ENCODE peak calls at places on chromosomes 12 and 14, in six cellular contexts. M, Y, L, P, N and F are unnamed samples.

GRCh38 chr14:70416322-70416716 is 571 bp downstream of the SYNJ2BP start:
- DNase-seq in M (no peak), P (peak; percentile 4), L (no peak), Y (no peak), N (no peak), F (no peak)

GRCh38 chr14:58077621-58078020 is 74.4 kb downstream of the ARMH4 start:
- DNase-seq in N (no peak), M (no peak), P (no peak), Y (no peak), L (no peak), F (no peak)

GRCh38 chr12:8847435-8847834 is 25.0 kb downstream of the A2ML1 start:
- DNase-seq in M (no peak), P (no peak), N (no peak), L (no peak), Y (no peak), F (no peak)

GRCh38 chr12:116687888-116688287 is 50.0 kb downstream of the SPRING1 start:
- DNase-seq in Y (peak; percentile 33), M (no peak), L (peak; percentile 46), N (no peak), P (peak; percentile 93), F (no peak)

GRCh38 chr12:123396543-123396942 is 12.6 kb downstream of the KMT5A start:
- DNase-seq in M (no peak), N (no peak), Y (no peak), P (no peak), L (no peak), F (no peak)

GRCh38 chr12:46660276-46660675 is 165.5 kb downstream of the SLC38A4 start:
- DNase-seq in M (no peak), L (no peak), N (no peak), P (peak; percentile 25), Y (no peak), F (no peak)

GRCh38 chr14:34568803-34569202 is 29.3 kb upstream of the EAPP start:
- DNase-seq in L (no peak), Y (no peak), P (no peak), M (no peak), N (peak; percentile 37), F (no peak)

GRCh38 chr14:75126679-75127473 is at the start of gene NEK9:
- DNase-seq in L (peak; percentile 92), Y (peak; percentile 90), P (peak; percentile 93), N (peak; percentile 95), M (peak; percentile 84), F (peak; percentile 87)

GRCh38 chr14:101102875-101103274 is 199.4 kb upstream of the RTL1 start:
- DNase-seq in L (no peak), M (peak; percentile 6), N (peak; percentile 9), Y (no peak), P (no peak), F (peak; percentile 2)

GRCh38 chr14:90576581-90576980 is 179.8 kb downstream of the CALM1 start:
- DNase-seq in Y (no peak), N (no peak), P (no peak), M (no peak), L (no peak), F (no peak)

GRCh38 chr12:54053625-54054441 is at the start of gene HOXC4:
- DNase-seq in P (no peak), N (peak; percentile 69), Y (no peak), M (no peak), L (peak; percentile 82), F (no peak)

GRCh38 chr12:30794591-30795409 is 40.0 kb upstream of the CAPRIN2 start:
- DNase-seq in P (peak; percentile 95), N (no peak), Y (no peak), M (no peak), L (peak; percentile 86), F (no peak)

GRCh38 chr12:45130881-45131281 is 80.0 kb upstream of the DBX2 start:
- DNase-seq in M (peak; percentile 46), P (peak; percentile 82), N (peak; percentile 48), Y (no peak), L (peak; percentile 28), F (no peak)

GRCh38 chr14:64060648-64061096 is 207.9 kb downstream of the SYNE2 start:
- DNase-seq in L (peak; percentile 23), M (no peak), Y (no peak), N (peak; percentile 50), P (peak; percentile 44), F (peak; percentile 24)

GRCh38 chr12:52391618-52392002 is 6.2 kb upstream of the KRT84 start:
- DNase-seq in L (no peak), P (no peak), N (no peak), Y (no peak), M (peak; percentile 35), F (no peak)

GRCh38 chr12:52387859-52388258 is 2.4 kb upstream of the KRT84 start:
- DNase-seq in L (no peak), M (peak; percentile 69), Y (no peak), N (no peak), P (no peak), F (no peak)

GRCh38 chr12:52389313-52390207 is 4.1 kb upstream of the KRT84 start:
- DNase-seq in Y (no peak), M (peak; percentile 70), N (no peak), P (no peak), L (no peak), F (no peak)

GRCh38 chr12:52392465-52393007 is 7.1 kb upstream of the KRT84 start:
- DNase-seq in P (no peak), M (no peak), N (no peak), Y (no peak), L (no peak), F (no peak)

DNA sequence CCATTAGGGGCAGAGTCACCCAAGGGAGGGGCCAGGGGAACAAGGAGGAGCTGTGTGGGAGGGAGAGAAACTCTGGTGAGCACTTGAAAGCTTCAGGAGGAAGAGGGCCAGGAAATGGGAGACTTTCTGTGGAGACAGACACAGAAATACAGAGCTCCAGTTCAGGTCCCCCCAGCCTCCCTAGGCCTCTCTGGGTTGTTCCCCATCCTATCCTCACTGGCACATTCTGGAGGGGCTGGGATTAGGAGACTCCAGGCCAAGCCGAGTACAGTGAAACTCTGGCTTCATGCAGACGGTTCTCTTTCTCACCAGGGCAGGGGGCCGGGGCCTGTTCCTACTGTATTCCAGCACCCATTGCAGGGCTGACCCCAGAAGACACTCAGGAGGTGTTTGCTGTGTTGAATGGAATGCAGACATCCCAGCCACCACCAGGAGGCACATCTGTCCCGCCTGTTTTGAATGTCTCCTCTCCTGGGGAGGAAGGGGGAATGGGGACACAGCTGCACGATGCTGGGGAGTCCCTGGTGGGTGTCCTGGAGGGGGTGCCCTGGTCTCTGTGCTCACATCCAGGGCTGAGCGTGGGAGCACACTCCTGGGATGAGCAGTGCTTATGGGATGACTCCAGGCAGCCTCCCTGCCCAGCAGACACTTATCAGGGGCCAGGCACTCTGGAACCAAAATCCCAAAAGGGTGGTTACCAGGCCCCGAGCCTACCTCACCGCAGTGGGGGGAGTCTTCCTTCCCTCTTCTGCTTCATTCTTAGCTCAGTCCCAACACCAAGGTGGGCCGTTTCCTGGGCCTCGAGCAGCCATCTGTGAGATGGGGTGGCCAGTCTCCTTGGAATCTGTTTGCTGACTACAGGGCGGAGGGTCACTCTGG is 5.5 kb upstream of the KRT84 start:
- DNase-seq in M (peak; percentile 35), L (peak; percentile 62), P (peak; percentile 28), N (no peak), Y (no peak), F (no peak)
- TF ChIP-seq CTCF in M (peak; percentile 67), L (peak; percentile 61), P (peak; percentile 73), N (no peak), Y (peak; percentile 22), F (no peak)

GRCh38 chr12:56448860-56449621 is at the start of gene TIMELESS:
- DNase-seq in M (peak; percentile 82), N (peak; percentile 94), P (peak; percentile 94), L (peak; percentile 99), Y (peak; percentile 83), F (peak; percentile 87)
- TF ChIP-seq POLR2A in M (peak; percentile 74), N (peak; percentile 48), P (peak; percentile 86), L (peak; percentile 87), Y (peak; percentile 74), F (no peak)

GRCh38 chr12:51822956-51823355 is 25.6 kb downstream of the FIGNL2 start:
- DNase-seq in L (no peak), N (no peak), P (no peak), Y (no peak), M (no peak), F (no peak)

GRCh38 chr12:51822261-51822616 is 26.3 kb downstream of the FIGNL2 start:
- DNase-seq in N (no peak), L (no peak), P (no peak), M (no peak), Y (no peak), F (no peak)

GRCh38 chr12:51820721-51821422 is 27.6 kb downstream of the FIGNL2 start:
- DNase-seq in Y (peak; percentile 39), N (peak; percentile 86), P (peak; percentile 46), L (peak; percentile 82), M (peak; percentile 36), F (no peak)

GRCh38 chr12:51819851-51820720 is 28.4 kb downstream of the FIGNL2 start:
- DNase-seq in N (no peak), Y (peak; percentile 26), M (peak; percentile 22), L (peak; percentile 67), P (no peak), F (no peak)

DNA sequence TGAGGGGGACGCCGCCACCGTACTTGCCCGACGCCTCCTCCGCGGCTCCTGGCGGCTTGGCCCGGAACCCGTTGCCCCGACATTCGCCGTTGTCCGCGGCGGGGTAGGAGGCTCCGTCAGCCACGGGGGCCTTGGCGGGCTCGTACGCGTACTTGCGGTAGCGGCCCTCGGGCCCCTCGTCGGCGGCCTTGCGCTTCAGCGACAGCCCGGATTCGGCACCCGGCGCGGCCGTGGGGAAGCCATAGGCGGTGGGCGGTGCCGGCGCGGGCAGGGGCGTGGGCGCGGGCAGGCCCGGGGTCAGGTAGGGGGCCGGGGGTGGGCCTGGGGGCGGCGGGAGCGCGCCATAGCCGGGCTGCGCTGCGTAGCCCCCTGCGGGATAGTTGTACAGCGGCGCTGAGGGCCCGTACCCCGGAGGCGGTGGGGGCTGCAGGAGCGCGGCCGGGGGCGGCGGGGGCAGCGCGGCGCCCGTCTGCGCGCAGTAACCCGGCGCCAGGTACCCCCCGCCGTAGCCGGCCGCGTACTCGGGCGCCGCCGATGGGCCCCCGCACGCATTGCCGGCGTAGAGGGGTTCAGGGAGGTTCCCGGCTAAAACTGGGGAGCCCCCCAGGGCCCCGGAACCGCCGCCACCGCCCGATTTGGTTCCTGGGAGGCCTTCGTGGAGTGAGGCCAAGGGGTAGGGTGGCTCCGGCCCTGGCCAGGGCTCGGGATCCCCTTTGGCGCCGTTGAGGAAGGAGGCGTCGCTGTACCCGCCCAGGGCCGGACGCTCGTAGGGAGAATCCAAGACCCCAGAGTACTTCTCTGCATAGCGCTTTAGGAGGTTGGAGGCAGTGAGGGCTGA is 26.9 kb downstream of the FIGNL2 start:
- DNase-seq in Y (no peak), L (no peak), N (no peak), M (no peak), P (no peak), F (no peak)
- H3K4me3 ChIP-seq in Y (peak overlapping the region; percentile 47), L (peak overlapping the region; percentile 94), N (peak overlapping the region; percentile 51), M (peak overlapping the region; percentile 28), P (no peak overlapping the region), F (no peak overlapping the region)

GRCh38 chr14:106166650-106167204 is 640.3 kb downstream of the TMEM121 start:
- DNase-seq in N (no peak), M (no peak), P (no peak), Y (no peak), L (no peak), F (no peak)

GRCh38 chr14:106166232-106166631 is 639.8 kb downstream of the TMEM121 start:
- DNase-seq in L (no peak), Y (no peak), N (no peak), M (no peak), P (no peak), F (no peak)

DNA sequence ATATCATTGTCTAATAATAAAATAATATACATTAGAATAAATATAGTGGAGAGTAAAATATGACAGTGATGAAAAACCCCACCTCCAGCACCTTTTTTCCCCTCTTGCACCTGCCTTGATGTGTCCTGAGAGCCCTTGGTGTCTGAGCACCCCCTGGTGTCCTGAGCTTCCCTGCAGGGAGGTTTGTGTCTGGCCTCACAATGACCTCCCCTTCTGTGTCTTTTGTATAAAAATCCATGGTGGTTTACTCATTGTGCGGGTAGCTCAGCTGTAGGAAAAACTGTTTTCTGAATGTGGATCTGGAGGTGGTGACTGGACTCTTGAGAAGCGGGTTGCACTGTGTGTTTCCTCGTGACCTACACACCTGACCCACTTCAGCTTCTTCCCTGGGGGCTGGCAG is 636.9 kb downstream of the TMEM121 start:
- DNase-seq in P (no peak), Y (no peak), L (no peak), N (no peak), M (no peak), F (no peak)
- TF ChIP-seq CTCF in P (no peak), Y (no peak), L (no peak), N (no peak), M (no peak), F (no peak)